ENCODE peak calls at places on chromosomes 11 and 22, in seven cellular contexts. K is HepG2, I is K562, U is H1, Q is HCT116, M is GM12878, J is SK-N-SH. V is an unnamed sample. For H3K4me1, the result is how much of the 10 kb centered on the place peaks cover.

GRCh38 chr22:45726081-45726480 is 54.4 kb downstream of the ATXN10 start:
- DNase-seq in Q (no peak), J (no peak), U (no peak), I (no peak), K (no peak), M (no peak), V (no peak)

GRCh38 chr11:83827940-83828554 is 541.9 kb upstream of the CCDC90B start:
- DNase-seq in K (peak), M (no peak), U (no peak), Q (peak), J (peak), I (peak), V (peak)

GRCh38 chr11:80028998-80029397 is 588.2 kb upstream of the TENM4 start:
- DNase-seq in M (no peak), K (no peak), I (no peak), Q (no peak), U (no peak), J (no peak), V (no peak)

GRCh38 chr22:35310556-35311550 is 11.2 kb downstream of the TOM1 start:
- DNase-seq in I (no peak), M (no peak), Q (no peak), J (no peak), U (no peak), K (peak), V (no peak)

GRCh38 chr11:69000831-69001245 is 12.2 kb downstream of the MRGPRF start:
- DNase-seq in U (no peak), J (peak), I (no peak), Q (peak), K (peak), M (no peak), V (peak)

GRCh38 chr11:1839924-1840779 is 1.4 kb downstream of the TNNI2 start:
- DNase-seq in M (no peak), J (no peak), I (no peak), K (no peak), Q (no peak), U (no peak), V (no peak)

GRCh38 chr11:131495417-131495816 is 125.0 kb downstream of the NTM start:
- DNase-seq in M (no peak), I (no peak), Q (no peak), U (no peak), K (no peak), J (no peak), V (no peak)

GRCh38 chr11:62340269-62340901 is 3.1 kb downstream of the ASRGL1 start:
- DNase-seq in J (peak), Q (peak), K (peak), I (peak), U (no peak), M (peak), V (peak)

GRCh38 chr11:10716122-10716521 is 22.6 kb upstream of the IRAG1 start:
- DNase-seq in K (no peak), J (no peak), U (no peak), Q (no peak), M (no peak), I (peak), V (no peak)

GRCh38 chr11:69949327-69949726 is 128.8 kb upstream of the ANO1 start:
- DNase-seq in U (no peak), J (no peak), Q (peak), K (peak), M (no peak), I (peak), V (peak)

GRCh38 chr11:26286472-26287066 is 45.4 kb upstream of the ANO3 start:
- DNase-seq in J (peak), K (peak), I (peak), U (no peak), Q (no peak), M (no peak), V (peak)

GRCh38 chr22:48929276-48929790 is 898.3 kb downstream of the BRD1 start:
- DNase-seq in I (no peak), J (no peak), K (no peak), Q (no peak), U (no peak), M (no peak), V (no peak)

GRCh38 chr11:22337571-22338464 is at the start of gene SLC17A6:
- DNase-seq in U (no peak), M (no peak), K (peak), I (peak), Q (no peak), J (no peak), V (peak)

GRCh38 chr11:106421673-106422292 is 344.3 kb downstream of the AASDHPPT start:
- DNase-seq in K (no peak), Q (no peak), I (no peak), U (no peak), J (no peak), M (no peak), V (no peak)

GRCh38 chr11:129252621-129253020 is 60.5 kb upstream of the ARHGAP32 start:
- DNase-seq in K (no peak), U (peak), Q (no peak), I (no peak), M (no peak), J (no peak), V (no peak)

GRCh38 chr11:16956538-16957153 is 57.6 kb downstream of the PLEKHA7 start:
- DNase-seq in Q (peak), U (peak), M (no peak), J (no peak), K (no peak), I (no peak), V (no peak)

GRCh38 chr22:38570841-38571364 is 920 bp upstream of the DMC1 start:
- DNase-seq in Q (peak), M (no peak), I (peak), K (no peak), J (peak), U (no peak), V (no peak)

GRCh38 chr11:68583047-68583446 is 101.3 kb upstream of the GAL start:
- DNase-seq in K (no peak), J (no peak), M (no peak), I (no peak), U (no peak), Q (no peak), V (peak)

GRCh38 chr22:29555065-29555644 is 1.6 kb upstream of the THOC5 start:
- DNase-seq in K (no peak), Q (no peak), U (no peak), J (no peak), M (no peak), I (no peak), V (no peak)

GRCh38 chr11:12449961-12450715 is 72.8 kb downstream of the PARVA start:
- DNase-seq in Q (peak), I (no peak), M (no peak), J (no peak), K (no peak), U (no peak), V (no peak)

GRCh38 chr11:112318193-112318592 is 57.5 kb upstream of the PLET1 start:
- DNase-seq in M (no peak), J (no peak), U (no peak), K (no peak), Q (peak), I (peak), V (peak)

GRCh38 chr11:78325274-78325781 is 92.3 kb downstream of the GAB2 start:
- DNase-seq in M (peak), U (no peak), I (peak), J (no peak), K (no peak), Q (no peak), V (no peak)
- H3K9ac ChIP-seq in M (no peak), U (no peak), I (no peak), J (no peak), K (no peak), Q (no peak), V (no peak)

GRCh38 chr11:64859542-64860414 is 15.3 kb upstream of the CDC42BPG start:
- DNase-seq in I (no peak), M (peak), Q (no peak), J (no peak), K (no peak), U (no peak), V (no peak)
- TF ChIP-seq POLR2AphosphoS5 in I (no peak), M (peak), Q (no peak), J (no peak), K (no peak), U (no peak), V (no peak)

GRCh38 chr22:42994276-42994916 is 20.6 kb downstream of the PACSIN2 start:
- DNase-seq in J (no peak), I (no peak), Q (no peak), K (peak), U (no peak), M (no peak), V (no peak)
- H3K4me1 ChIP-seq in J (under half), I (under half), Q (under half), K (half or more), U (under half), M (half or more), V (under half)

GRCh38 chr22:50674127-50674493 is 1.5 kb downstream of the SHANK3 start:
- DNase-seq in I (no peak), M (no peak), Q (no peak), K (no peak), U (no peak), J (peak), V (no peak)

GRCh38 chr22:50672041-50672440 is 582 bp upstream of the SHANK3 start:
- DNase-seq in U (no peak), I (no peak), Q (no peak), K (no peak), J (no peak), M (no peak), V (no peak)

GRCh38 chr22:50673231-50674126 is 856 bp downstream of the SHANK3 start:
- DNase-seq in U (no peak), Q (no peak), I (no peak), J (peak), K (no peak), M (no peak), V (peak)

GRCh38 chr22:50671641-50672040 is 982 bp upstream of the SHANK3 start:
- DNase-seq in Q (no peak), J (no peak), I (no peak), K (no peak), M (no peak), U (no peak), V (peak)

GRCh38 chr22:50672471-50673230 is at the start of gene SHANK3:
- DNase-seq in U (no peak), K (no peak), M (no peak), J (peak), I (peak), Q (no peak), V (peak)
- H3K9ac ChIP-seq in U (no peak), K (no peak), M (no peak), J (no peak), I (no peak), Q (no peak), V (peak)